ENCODE peak calls at places on chromosomes 4 and X, in four cellular contexts. J is progenitor cell of endocrine pancreas, C is HFFc6, S is AG04449. E is an unnamed sample.

GRCh38 chr4:179624768-179625181 is 2182.5 kb upstream of the AGA start:
- DNase-seq in J (no peak), C (no peak), S (no peak), E (no peak)

GRCh38 chrX:40637687-40638086 is 9.7 kb downstream of the CXorf38 start:
- DNase-seq in J (no peak), C (no peak), S (no peak), E (no peak)

GRCh38 chr4:129094347-129094746 is 1.0 kb upstream of the SCLT1 start:
- DNase-seq in J (no peak), C (no peak), S (no peak), E (no peak)

GRCh38 chr4:161101881-161102280 is 1061.9 kb downstream of the FSTL5 start:
- DNase-seq in J (no peak), C (no peak), S (no peak), E (no peak)

GRCh38 chrX:65697173-65697572 is 29.7 kb downstream of the MSN start:
- DNase-seq in J (no peak), C (peak), S (no peak), E (no peak)

GRCh38 chrX:130120321-130120731 is 10.0 kb upstream of the ELF4 start:
- DNase-seq in J (no peak), C (no peak), S (no peak), E (peak)

GRCh38 chrX:136376713-136377112 is 76.0 kb downstream of the ADGRG4 start:
- DNase-seq in J (no peak), C (no peak), S (no peak), E (no peak)

GRCh38 chr4:184506527-184507121 is 32.3 kb upstream of the IRF2 start:
- DNase-seq in J (no peak), C (no peak), S (no peak), E (peak)

GRCh38 chr4:43330288-43330687 is 437.8 kb downstream of the GRXCR1 start:
- DNase-seq in J (no peak), C (no peak), S (no peak), E (no peak)

GRCh38 chrX:45622538-45622937 is 421.9 kb upstream of the DIPK2B start:
- DNase-seq in J (no peak), C (peak), S (peak), E (no peak)

GRCh38 chr4:54677416-54677815 is 19.7 kb downstream of the KIT start:
- DNase-seq in J (no peak), C (no peak), S (no peak), E (no peak)
- TF ChIP-seq CTCF in J (peak), C (no peak), S (no peak), E (no peak)

GRCh38 chr4:1578968-1579833 is 104.9 kb downstream of the FAM53A start:
- DNase-seq in J (peak), C (peak), S (no peak), E (peak)
- TF ChIP-seq CTCF in J (peak), C (peak), S (peak), E (peak)

GRCh38 chrX:134026732-134027311 is 41.4 kb upstream of the GPC3 start:
- DNase-seq in J (peak), C (no peak), S (no peak), E (peak)
- TF ChIP-seq CTCF in J (peak), C (peak), S (peak), E (no peak)

GRCh38 chrX:115902995-115903394 is 267.5 kb upstream of the AGTR2 start:
- DNase-seq in J (no peak), C (no peak), S (no peak), E (no peak)
- TF ChIP-seq CTCF in J (no peak), C (no peak), S (no peak), E (no peak)

GRCh38 chr4:141154725-141155124 is 21.5 kb upstream of the RNF150 start:
- DNase-seq in J (no peak), C (no peak), S (no peak), E (no peak)

GRCh38 chr4:141155586-141155985 is 22.3 kb upstream of the RNF150 start:
- DNase-seq in J (no peak), C (no peak), S (no peak), E (no peak)

GRCh38 chr4:141153751-141154510 is 20.7 kb upstream of the RNF150 start:
- DNase-seq in J (no peak), C (no peak), S (no peak), E (no peak)

GRCh38 chr4:141158219-141158618 is 24.9 kb upstream of the RNF150 start:
- DNase-seq in J (no peak), C (peak), S (no peak), E (peak)
- TF ChIP-seq CTCF in J (peak), C (peak), S (peak), E (peak)

GRCh38 chr4:40736910-40737309 is 12.8 kb upstream of the NSUN7 start:
- DNase-seq in J (no peak), C (peak), S (no peak), E (peak)
- TF ChIP-seq CTCF in J (peak), C (peak), S (peak), E (peak)

DNA sequence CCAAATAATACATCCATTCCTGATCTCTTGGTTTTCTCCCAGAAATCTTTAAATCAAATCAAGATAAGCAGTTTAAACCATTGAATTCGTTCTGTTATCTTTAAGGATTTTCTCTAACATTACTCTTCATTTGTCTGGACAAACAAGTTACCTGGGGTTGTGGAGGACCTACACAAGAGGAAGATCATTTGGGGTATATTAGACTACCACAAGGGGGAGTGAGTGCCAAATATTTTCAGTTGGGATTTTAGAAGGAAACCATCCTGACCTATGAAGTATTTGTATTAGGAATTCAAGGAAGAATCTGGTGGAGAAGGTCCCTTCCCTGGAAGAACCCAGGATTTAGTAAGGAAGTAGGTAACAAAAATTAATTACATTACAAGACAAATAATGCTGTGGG is 12.0 kb upstream of the DCHS2 start:
- DNase-seq in J (no peak), C (peak), S (no peak), E (peak)
- TF ChIP-seq CTCF in J (peak), C (peak), S (peak), E (peak)

GRCh38 chr4:32417113-32417704 is 1697.0 kb downstream of the PCDH7 start:
- DNase-seq in J (no peak), C (no peak), S (no peak), E (no peak)
- TF ChIP-seq CTCF in J (peak), C (no peak), S (no peak), E (no peak)

GRCh38 chr4:11427201-11427996 is 1.3 kb downstream of the HS3ST1 start:
- DNase-seq in J (no peak), C (no peak), S (no peak), E (no peak)

GRCh38 chr4:11428161-11428700 is 463 bp downstream of the HS3ST1 start:
- DNase-seq in J (no peak), C (no peak), S (no peak), E (no peak)

GRCh38 chr4:11426716-11427115 is 2.0 kb downstream of the HS3ST1 start:
- DNase-seq in J (no peak), C (no peak), S (no peak), E (no peak)

GRCh38 chr4:11429646-11430045 is 952 bp upstream of the HS3ST1 start:
- DNase-seq in J (no peak), C (no peak), S (no peak), E (no peak)

DNA sequence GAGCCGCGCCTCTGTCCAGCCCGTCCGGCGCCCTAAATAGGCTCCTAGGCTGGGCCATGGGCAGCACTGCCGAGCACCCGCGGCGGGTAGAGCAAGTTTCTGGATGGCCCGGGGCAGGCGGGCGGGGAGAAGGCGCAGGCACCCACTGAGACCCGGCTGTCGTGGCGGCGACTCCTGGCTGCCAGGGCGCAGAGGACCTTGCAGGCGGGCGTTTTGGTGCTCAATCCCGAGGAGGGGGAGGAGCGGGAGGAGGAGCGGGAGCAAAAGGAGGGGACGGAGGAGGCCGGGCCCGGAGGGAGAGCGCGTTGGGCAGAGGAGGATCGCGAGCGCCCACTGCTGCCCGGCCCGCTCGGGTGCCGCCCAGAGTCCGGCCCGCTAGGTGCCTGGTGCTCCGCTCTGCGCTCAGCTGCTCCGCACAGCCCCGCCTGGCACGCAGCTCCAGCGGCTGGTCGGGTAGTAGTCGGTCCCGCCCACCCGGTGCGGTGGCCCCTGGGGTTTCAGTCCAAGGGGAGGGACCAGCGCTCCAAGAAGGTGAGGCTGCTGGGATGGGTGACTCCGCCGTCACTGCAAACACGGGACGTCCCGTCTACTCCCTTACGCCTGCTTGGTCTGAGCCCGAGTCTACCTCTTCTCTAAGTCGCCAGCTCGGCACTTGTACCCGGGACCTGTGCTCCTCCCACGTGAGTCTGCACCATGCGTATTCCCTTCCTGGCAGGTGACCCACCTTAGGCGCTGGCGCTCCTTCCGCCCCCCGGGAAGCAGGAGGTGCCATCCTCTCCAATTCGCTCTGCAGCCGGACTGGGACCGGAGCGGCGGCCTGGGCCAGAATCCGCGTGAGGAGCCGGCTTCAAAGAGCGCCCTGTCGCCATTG is at the start of gene HS3ST1:
- DNase-seq in J (peak), C (no peak), S (no peak), E (peak)
- TF ChIP-seq CTCF in J (peak), C (no peak), S (peak), E (peak)

DNA sequence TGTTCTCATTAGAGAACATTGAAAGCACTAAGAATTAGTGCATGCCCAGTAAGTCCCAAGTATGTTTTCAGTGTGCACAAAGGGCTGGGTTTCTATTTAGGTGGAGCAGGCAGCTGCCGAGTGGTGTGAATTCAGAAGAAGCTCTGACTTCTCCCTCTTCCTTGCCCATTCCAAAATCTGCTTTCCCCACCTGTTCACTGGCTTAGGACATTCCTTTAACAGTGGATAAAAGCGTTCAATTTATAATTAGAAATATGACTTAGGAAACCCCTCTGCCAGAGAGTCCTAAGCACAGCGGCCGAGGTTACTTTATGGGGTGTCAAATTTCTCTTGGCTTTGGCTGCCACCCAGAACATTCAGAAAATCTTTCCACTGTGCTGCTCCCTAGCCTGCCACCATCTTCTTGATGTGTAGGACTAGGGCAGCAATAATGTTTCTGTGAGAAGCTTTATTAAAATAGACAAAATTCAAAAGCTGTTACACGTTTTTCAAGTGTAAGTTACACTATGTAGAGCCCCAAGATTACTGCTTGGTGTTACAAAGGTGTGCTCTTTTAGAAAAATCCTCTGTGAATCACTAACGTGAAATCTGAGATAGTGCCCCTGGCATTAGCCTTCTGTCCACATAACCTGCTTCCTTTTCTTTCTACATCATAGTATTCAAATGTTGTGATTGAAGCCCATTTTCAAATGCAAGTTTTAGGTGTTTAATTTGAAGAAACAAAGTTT is 191.6 kb upstream of the ANKRD50 start:
- DNase-seq in J (no peak), C (peak), S (no peak), E (no peak)
- TF ChIP-seq CTCF in J (no peak), C (no peak), S (no peak), E (no peak)

E was measured in GM20000.